ENCODE peak calls at places on chromosomes 13 and 19, in seven cellular contexts. J is transverse colon, G is tibial artery, T is body of pancreas, D is cardiac muscle cell, V is Caco-2, Q is astrocyte. N is an unnamed sample.

GRCh38 chr19:49118565-49119410 is at the start of gene C19orf73:
- DNase-seq in D (peak; percentile 97), Q (peak; percentile 75), T (peak; percentile 97), V (peak; percentile 94), G (peak; percentile 91), J (peak; percentile 97), N (peak; percentile 96)

GRCh38 chr13:60755380-60756163 is 358.6 kb downstream of the TDRD3 start:
- DNase-seq in Q (no peak), V (no peak), G (no peak), T (no peak), D (peak; percentile 47), J (no peak), N (no peak)

GRCh38 chr13:78977311-78977710 is 318.4 kb upstream of the OBI1 start:
- DNase-seq in V (no peak), Q (no peak), D (no peak), G (no peak), J (no peak), T (no peak), N (no peak)

GRCh38 chr13:86906458-86906857 is 764.7 kb upstream of the SLITRK5 start:
- DNase-seq in V (no peak), Q (peak; percentile 46), T (no peak), J (no peak), D (no peak), G (no peak), N (no peak)

GRCh38 chr13:22369090-22369489 is 698.2 kb downstream of the FGF9 start:
- DNase-seq in T (no peak), G (no peak), Q (no peak), V (no peak), D (no peak), J (no peak), N (no peak)

GRCh38 chr19:33963514-33963913 is 166.8 kb downstream of the KCTD15 start:
- DNase-seq in J (no peak), V (no peak), G (no peak), Q (no peak), D (no peak), T (no peak), N (no peak)

GRCh38 chr19:49847731-49848696 is 2.9 kb upstream of the PTOV1 start:
- DNase-seq in T (no peak), J (no peak), Q (peak; percentile 91), D (no peak), G (no peak), V (no peak), N (no peak)

GRCh38 chr19:17337675-17338439 is 504 bp downstream of the GTPBP3 start:
- DNase-seq in T (no peak), Q (no peak), V (no peak), G (no peak), J (no peak), D (peak; percentile 28), N (peak; percentile 51)

GRCh38 chr13:28558126-28558525 is 63.2 kb upstream of the FLT1 start:
- DNase-seq in Q (peak; percentile 94), G (no peak), V (no peak), D (no peak), T (no peak), J (no peak), N (no peak)

GRCh38 chr13:27203854-27204253 is 32.2 kb upstream of the USP12 start:
- DNase-seq in V (no peak), Q (no peak), D (no peak), T (no peak), J (no peak), G (no peak), N (no peak)

GRCh38 chr13:20700288-20700687 is 3.2 kb upstream of the IL17D start:
- DNase-seq in V (no peak), J (no peak), G (no peak), D (no peak), T (no peak), Q (no peak), N (no peak)

GRCh38 chr13:109346060-109346459 is 440.3 kb downstream of the IRS2 start:
- DNase-seq in V (no peak), Q (no peak), D (no peak), G (no peak), J (no peak), T (no peak), N (no peak)

GRCh38 chr13:106156468-106156867 is 379.0 kb downstream of the EFNB2 start:
- DNase-seq in D (no peak), V (no peak), Q (peak; percentile 100), G (no peak), J (no peak), T (no peak), N (no peak)

GRCh38 chr13:104809483-104809882 is 1726.0 kb downstream of the EFNB2 start:
- DNase-seq in J (no peak), G (no peak), Q (peak; percentile 42), T (no peak), V (no peak), D (no peak), N (no peak)

GRCh38 chr13:101390461-101390860 is 25.8 kb downstream of the NALCN start:
- DNase-seq in V (no peak), D (no peak), T (no peak), J (no peak), Q (peak; percentile 65), G (no peak), N (no peak)

GRCh38 chr13:109784590-109785140 is 1.7 kb downstream of the IRS2 start:
- DNase-seq in G (peak; percentile 60), V (peak; percentile 72), T (peak; percentile 74), D (peak; percentile 89), J (peak; percentile 80), Q (peak; percentile 40), N (peak; percentile 81)

GRCh38 chr13:27355894-27356293 is 68.5 kb upstream of the GTF3A start:
- DNase-seq in G (no peak), V (no peak), T (no peak), J (no peak), D (peak; percentile 60), Q (no peak), N (no peak)

GRCh38 chr19:44623080-44623479 is 9.7 kb downstream of the IGSF23 start:
- DNase-seq in J (no peak), V (no peak), G (peak; percentile 32), Q (peak; percentile 10), D (no peak), T (peak; percentile 26), N (no peak)

GRCh38 chr13:91401916-91402315 is 3.5 kb downstream of the GPC5 start:
- DNase-seq in G (no peak), V (no peak), J (no peak), Q (no peak), T (no peak), D (no peak), N (no peak)

GRCh38 chr19:18023596-18024212 is 15.7 kb downstream of the ARRDC2 start:
- DNase-seq in Q (no peak), D (no peak), T (peak; percentile 63), V (no peak), G (peak; percentile 94), J (peak; percentile 78), N (peak; percentile 72)

GRCh38 chr13:50760751-50761150 is 82.7 kb downstream of the DLEU7 start:
- DNase-seq in G (no peak), Q (no peak), T (no peak), V (no peak), D (no peak), J (no peak), N (no peak)

GRCh38 chr19:4208385-4209094 is 20.8 kb upstream of the EBI3 start:
- DNase-seq in V (no peak), Q (peak; percentile 16), G (no peak), T (no peak), D (no peak), J (peak; percentile 40), N (peak; percentile 49)

GRCh38 chr19:19120308-19121156 is 17.7 kb downstream of the TMEM161A start:
- DNase-seq in J (peak; percentile 71), G (no peak), D (peak; percentile 95), T (peak; percentile 31), V (peak; percentile 70), Q (peak; percentile 55), N (peak; percentile 74)

DNA sequence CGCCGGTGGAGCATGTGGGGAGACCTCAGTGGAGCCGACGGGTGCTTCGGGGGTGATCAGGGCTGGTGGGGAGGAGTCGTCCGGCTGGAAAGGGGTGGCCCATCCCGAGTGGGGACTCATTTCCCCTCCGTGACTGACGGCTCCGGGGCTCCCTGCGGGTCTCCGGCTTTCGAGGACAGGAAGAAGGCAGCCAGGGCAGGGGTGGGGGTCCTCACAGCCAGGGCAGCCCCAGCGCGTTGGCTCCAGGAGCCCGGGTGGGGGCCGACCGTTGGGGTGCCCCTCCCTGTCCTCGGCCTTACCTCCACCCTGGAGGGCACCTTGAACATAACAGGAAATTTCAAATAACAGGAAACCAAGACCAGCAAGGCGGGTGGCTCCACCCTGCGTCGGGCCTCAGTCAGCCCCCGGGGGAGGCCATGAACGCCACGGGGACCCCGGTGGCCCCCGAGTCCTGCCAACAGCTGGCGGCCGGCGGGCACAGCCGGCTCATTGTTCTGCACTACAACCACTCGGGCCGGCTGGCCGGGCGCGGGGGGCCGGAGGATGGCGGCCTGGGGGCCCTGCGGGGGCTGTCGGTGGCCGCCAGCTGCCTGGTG is at the start of gene S1PR4:
- DNase-seq in J (peak; percentile 33), Q (no peak), G (no peak), T (no peak), V (no peak), D (no peak), N (no peak)
- H3K4me1 ChIP-seq in J (peaks cover 18% of the 10 kb centered on the region), Q (peaks cover 9% of the 10 kb centered on the region), G (no peaks in the 10 kb centered on the region), T (no peaks in the 10 kb centered on the region), V (no peaks in the 10 kb centered on the region), D (no peaks in the 10 kb centered on the region), N (peaks cover 3% of the 10 kb centered on the region)

GRCh38 chr19:46431824-46432223 is 3.1 kb upstream of the PNMA8C start:
- DNase-seq in J (no peak), Q (no peak), D (peak; percentile 35), T (peak; percentile 34), G (peak; percentile 7), V (no peak), N (no peak)
- TF ChIP-seq CTCF in J (no peak), Q (no peak), D (peak; percentile 13), T (peak; percentile 25), G (no peak), V (no peak), N (no peak)

DNA sequence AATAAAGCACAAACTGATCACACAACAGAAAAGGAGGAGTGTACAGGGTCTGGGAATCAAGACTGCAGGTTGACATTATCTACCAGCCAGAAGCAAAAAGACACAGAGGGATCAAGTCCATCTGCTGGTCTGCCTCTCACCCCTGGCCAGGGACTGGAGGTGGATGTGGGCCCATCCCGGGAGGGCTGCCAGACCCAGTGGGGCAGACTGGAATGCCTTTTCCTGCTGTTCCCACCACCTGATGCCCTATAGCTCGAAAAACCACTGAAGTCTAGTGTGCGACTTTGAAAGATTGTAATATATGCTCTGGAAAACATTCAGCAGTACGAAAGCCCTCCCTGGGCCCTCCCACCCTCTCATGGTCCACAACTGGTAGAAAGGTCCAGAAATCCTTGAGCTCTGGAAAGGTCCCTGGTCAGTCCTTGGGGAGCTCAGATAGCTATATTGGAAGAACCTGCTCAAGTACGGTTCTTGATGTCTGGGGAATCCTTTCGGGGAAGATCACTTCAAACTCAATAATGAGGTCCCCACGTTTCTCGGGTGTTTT is 2.6 kb downstream of the DNAJB1 start:
- DNase-seq in V (no peak), D (no peak), J (no peak), T (no peak), G (no peak), Q (no peak), N (no peak)
- H3K4me1 ChIP-seq in V (peaks cover 32% of the 10 kb centered on the region), D (peaks cover 10% of the 10 kb centered on the region), J (peaks cover 55% of the 10 kb centered on the region), T (peaks cover 61% of the 10 kb centered on the region), G (peaks cover 39% of the 10 kb centered on the region), Q (peaks cover 37% of the 10 kb centered on the region), N (peaks cover 16% of the 10 kb centered on the region)

DNA sequence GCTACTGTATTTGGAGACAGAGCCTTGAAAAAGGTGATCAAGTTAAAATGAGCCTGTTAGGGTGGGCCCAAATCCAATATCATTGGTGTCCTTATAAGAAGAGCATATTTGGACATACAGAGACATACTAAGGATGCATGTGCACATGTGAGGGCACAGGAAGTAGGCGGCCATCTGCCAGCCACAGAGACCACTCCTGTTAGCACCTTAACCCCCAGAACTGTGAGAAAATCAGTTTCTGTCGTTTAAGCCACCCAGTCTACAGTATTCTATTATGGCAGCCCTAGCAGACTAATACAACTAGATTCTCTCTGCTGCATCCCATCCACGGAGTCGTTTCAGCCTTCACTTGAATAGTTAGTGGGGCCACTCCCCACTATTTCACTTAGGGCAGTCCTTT is 39.4 kb upstream of the DGKH start:
- DNase-seq in J (no peak), G (no peak), T (no peak), D (no peak), V (no peak), Q (no peak), N (no peak)
- TF ChIP-seq CTCF in J (no peak), G (no peak), T (no peak), D (no peak), V (no peak), Q (no peak), N (no peak)